ENCODE peak calls at places on chromosome 3, in five cellular contexts. C, O, P, F and L are unnamed samples.
A peak's percentile ranks its signal among the peaks of the same experiment; 100 is the strongest.

GRCh38 chr3:133274477-133274876 is 125.4 kb upstream of the BFSP2 start:
- DNase-seq in C (no peak), O (no peak), P (no peak), F (no peak), L (no peak)

GRCh38 chr3:38992117-38992779 is 59.5 kb downstream of the SCN11A start:
- DNase-seq in C (no peak), O (no peak), P (peak; percentile 90), F (no peak), L (peak; percentile 40)

GRCh38 chr3:132414841-132415240 is 2.5 kb upstream of the DNAJC13 start:
- DNase-seq in C (no peak), O (no peak), P (no peak), F (no peak), L (no peak)

GRCh38 chr3:192516850-192517249 is 210.5 kb downstream of the FGF12 start:
- DNase-seq in C (no peak), O (no peak), P (no peak), F (no peak), L (no peak)

GRCh38 chr3:119181765-119182164 is 8.4 kb downstream of the UPK1B start:
- DNase-seq in C (no peak), O (no peak), P (peak; percentile 71), F (no peak), L (no peak)

GRCh38 chr3:101813817-101814440 is 34.9 kb downstream of the NXPE3 start:
- DNase-seq in C (no peak), O (no peak), P (peak; percentile 64), F (no peak), L (no peak)

GRCh38 chr3:85007195-85008094 is 48.7 kb downstream of the CADM2 start:
- DNase-seq in C (no peak), O (no peak), P (no peak), F (no peak), L (no peak)

GRCh38 chr3:62128028-62128427 is 245.3 kb downstream of the FEZF2 start:
- DNase-seq in C (no peak), O (no peak), P (no peak), F (no peak), L (no peak)

GRCh38 chr3:47024932-47025331 is 45.5 kb downstream of the NBEAL2 start:
- DNase-seq in C (no peak), O (no peak), P (no peak), F (no peak), L (no peak)

GRCh38 chr3:50321146-50321843 is 1.2 kb downstream of the HYAL2 start:
- DNase-seq in C (peak; percentile 72), O (peak; percentile 93), P (peak; percentile 90), F (peak; percentile 67), L (peak; percentile 96)

GRCh38 chr3:45124379-45124778 is 21.8 kb downstream of the CDCP1 start:
- DNase-seq in C (no peak), O (no peak), P (peak; percentile 96), F (no peak), L (no peak)

GRCh38 chr3:187684880-187685279 is 14.7 kb upstream of the SST start:
- DNase-seq in C (no peak), O (no peak), P (peak; percentile 27), F (no peak), L (no peak)

GRCh38 chr3:59391131-59391530 is 341.3 kb upstream of the CFAP20DC start:
- DNase-seq in C (no peak), O (no peak), P (no peak), F (no peak), L (no peak)

GRCh38 chr3:11953778-11954177 is 50.4 kb upstream of the SYN2 start:
- DNase-seq in C (no peak), O (no peak), P (no peak), F (no peak), L (no peak)